ENCODE peak calls at places on chromosomes 7 and 10, in eight cellular contexts. H is HEK293T, D is WERI-Rb-1, X is KG1, K is activated T-helper 1 cell treated with Interleukin-2 at 50 U/mL for 16 hours, R is NCI-H82, F is A549, P is EL. M is an unnamed sample.

GRCh38 chr7:101172005-101172853 is 6.9 kb upstream of the VGF start:
- DNase-seq in D (no peak), X (no peak), R (no peak), K (no peak), H (no peak), F (no peak), P (no peak), M (no peak)

GRCh38 chr7:5429857-5430611 is 6.4 kb upstream of the TNRC18 start:
- DNase-seq in X (no peak), K (no peak), P (peak; percentile 65), R (peak; percentile 90), F (no peak), H (no peak), D (no peak), M (no peak)

GRCh38 chr10:98125940-98126631 is 8.4 kb upstream of the R3HCC1L start:
- DNase-seq in H (no peak), K (no peak), X (no peak), F (no peak), R (peak; percentile 54), D (peak; percentile 72), P (no peak), M (no peak)

GRCh38 chr7:14936530-14936929 is 34.0 kb upstream of the DGKB start:
- DNase-seq in P (no peak), X (no peak), K (no peak), R (no peak), F (no peak), D (no peak), H (no peak), M (no peak)

GRCh38 chr10:49280001-49280408 is 19.0 kb upstream of the C10orf71 start:
- DNase-seq in D (no peak), K (no peak), X (no peak), R (no peak), H (no peak), P (peak; percentile 69), F (no peak), M (no peak)

GRCh38 chr10:16986406-16987128 is 143.0 kb downstream of the CUBN start:
- DNase-seq in P (peak; percentile 96), K (no peak), F (no peak), R (no peak), X (no peak), H (no peak), D (no peak), M (no peak)

GRCh38 chr10:22226599-22226998 is 8.8 kb upstream of the EBLN1 start:
- DNase-seq in F (no peak), R (no peak), D (no peak), K (no peak), H (no peak), X (no peak), P (no peak), M (no peak)

GRCh38 chr7:95952851-95953250 is 180.5 kb downstream of the DYNC1I1 start:
- DNase-seq in X (no peak), K (no peak), D (no peak), P (no peak), F (no peak), R (no peak), H (no peak), M (no peak)

GRCh38 chr7:32941181-32941995 is 15.9 kb upstream of the FKBP9 start:
- DNase-seq in H (no peak), P (peak; percentile 8), X (no peak), F (no peak), R (peak; percentile 93), D (no peak), K (no peak), M (no peak)

GRCh38 chr7:81604075-81604807 is 165.6 kb downstream of the HGF start:
- DNase-seq in X (no peak), P (peak; percentile 12), D (no peak), R (no peak), K (no peak), H (no peak), F (no peak), M (no peak)

GRCh38 chr7:120395526-120396019 is 122.6 kb downstream of the KCND2 start:
- DNase-seq in X (no peak), H (no peak), P (no peak), K (no peak), F (no peak), R (no peak), D (no peak), M (no peak)

GRCh38 chr10:77428776-77429395 is 208.7 kb downstream of the KCNMA1 start:
- DNase-seq in D (peak; percentile 72), H (peak; percentile 54), X (no peak), P (peak; percentile 60), K (no peak), F (peak; percentile 48), R (peak; percentile 51), M (no peak)

GRCh38 chr7:28142650-28143049 is 37.9 kb downstream of the JAZF1 start:
- DNase-seq in X (no peak), K (no peak), F (no peak), R (no peak), P (no peak), H (no peak), D (no peak), M (no peak)

GRCh38 chr10:121942749-121943148 is 14.9 kb upstream of the ATE1 start:
- DNase-seq in H (no peak), R (no peak), K (no peak), P (peak; percentile 88), X (no peak), F (no peak), D (no peak), M (no peak)

GRCh38 chr10:43962346-43963191 is 313.9 kb upstream of the ZNF32 start:
- DNase-seq in K (no peak), H (no peak), X (no peak), R (no peak), F (no peak), P (peak; percentile 49), D (no peak), M (no peak)

GRCh38 chr7:105473163-105473562 is 48.9 kb downstream of the PUS7 start:
- DNase-seq in P (peak; percentile 78), H (no peak), D (no peak), F (no peak), K (no peak), X (no peak), R (no peak), M (no peak)

GRCh38 chr7:45985902-45986301 is 64.8 kb upstream of the IGFBP3 start:
- DNase-seq in D (no peak), H (no peak), X (no peak), K (no peak), P (peak; percentile 63), R (peak; percentile 5), F (no peak), M (no peak)

GRCh38 chr10:32190890-32191491 is 134.8 kb upstream of the KIF5B start:
- DNase-seq in R (peak; percentile 29), P (peak; percentile 44), D (no peak), X (peak; percentile 32), H (peak; percentile 9), F (no peak), K (no peak), M (no peak)

GRCh38 chr7:33998487-33998886 is 93.1 kb downstream of the BMPER start:
- DNase-seq in D (no peak), F (no peak), R (no peak), X (no peak), H (no peak), K (no peak), P (no peak), M (no peak)

GRCh38 chr7:27184342-27185012 is 555 bp downstream of the HOXA11 start:
- DNase-seq in P (peak; percentile 49), D (peak; percentile 26), K (no peak), X (no peak), R (peak; percentile 64), H (no peak), F (peak; percentile 48), M (no peak)

GRCh38 chr7:119999743-120000475 is 273.1 kb upstream of the KCND2 start:
- DNase-seq in K (no peak), H (no peak), F (no peak), D (no peak), P (no peak), R (no peak), X (no peak), M (no peak)

GRCh38 chr10:73591935-73592699 is 975 bp upstream of the USP54 start:
- DNase-seq in X (no peak), K (no peak), R (peak; percentile 43), H (peak; percentile 36), D (peak; percentile 38), F (peak; percentile 74), P (peak; percentile 57), M (peak; percentile 1)

GRCh38 chr7:148340881-148341280 is 249.7 kb upstream of the C7orf33 start:
- DNase-seq in P (no peak), R (peak; percentile 43), X (no peak), F (no peak), H (no peak), K (no peak), D (peak; percentile 29), M (no peak)

GRCh38 chr10:70664702-70665195 is 7.6 kb upstream of the ADAMTS14 start:
- DNase-seq in H (no peak), R (no peak), X (no peak), P (peak; percentile 99), K (no peak), D (no peak), F (no peak), M (no peak)

GRCh38 chr7:154695836-154696235 is 307.1 kb downstream of the PAXIP1 start:
- DNase-seq in D (no peak), F (no peak), K (no peak), R (no peak), P (no peak), X (no peak), H (no peak), M (no peak)

GRCh38 chr10:52644678-52645434 is 127.7 kb downstream of the MBL2 start:
- DNase-seq in R (peak; percentile 57), P (peak; percentile 52), K (no peak), D (peak; percentile 20), X (peak; percentile 38), F (peak; percentile 17), H (peak; percentile 62), M (no peak)

GRCh38 chr7:47216439-47216838 is 365.5 kb downstream of the TNS3 start:
- DNase-seq in X (no peak), F (no peak), P (no peak), K (no peak), H (no peak), D (no peak), R (no peak), M (no peak)

GRCh38 chr7:11552676-11553075 is 279.3 kb downstream of the THSD7A start:
- DNase-seq in H (no peak), F (no peak), K (no peak), P (no peak), D (no peak), R (peak; percentile 62), X (no peak), M (no peak)

GRCh38 chr7:112630565-112630964 is 149.8 kb downstream of the LSMEM1 start:
- DNase-seq in D (no peak), K (no peak), R (no peak), X (no peak), F (no peak), P (peak; percentile 8), H (no peak), M (no peak)

GRCh38 chr10:44853796-44854195 is 57.3 kb upstream of the TMEM72 start:
- DNase-seq in K (no peak), X (no peak), P (no peak), F (no peak), H (no peak), D (no peak), R (no peak), M (no peak)

GRCh38 chr10:54962134-54962900 is 161.3 kb upstream of the PCDH15 start:
- DNase-seq in K (no peak), D (no peak), F (no peak), P (no peak), H (no peak), R (no peak), X (no peak), M (no peak)

GRCh38 chr10:112899396-112900065 is 50.5 kb upstream of the TCF7L2 start:
- DNase-seq in D (no peak), H (no peak), R (no peak), X (no peak), K (no peak), F (no peak), P (no peak), M (no peak)

M was measured in CD4-positive, alpha-beta T cell.